ENCODE peak calls at places on chromosomes 6 and 20, in ten cellular contexts. W is mesothelial cell of epicardium, V is ovary, R is A549, K is hepatocyte, J is endodermal cell, A is endothelial cell, G is choroid plexus epithelial cell, T is fibroblast of lung, Y is colonic mucosa. Z is an unnamed sample.

GRCh38 chr6:3355011-3355357 is 96.2 kb downstream of the PSMG4 start:
- DNase-seq in K (no peak), G (no peak), V (no peak), W (no peak), T (no peak), J (no peak), A (no peak), Y (no peak), R (no peak), Z (no peak)

GRCh38 chr6:35725721-35726438 is 11.0 kb upstream of the ARMC12 start:
- DNase-seq in J (peak; percentile 51), G (peak; percentile 93), T (no peak), W (no peak), Y (peak; percentile 92), K (peak; percentile 54), R (peak; percentile 36), A (no peak), V (peak; percentile 73), Z (peak; percentile 80)

GRCh38 chr6:43770417-43771209 is 602 bp downstream of the VEGFA start:
- DNase-seq in V (peak; percentile 73), K (peak; percentile 74), J (peak; percentile 84), G (peak; percentile 60), R (peak; percentile 67), W (no peak), Y (peak; percentile 67), T (peak; percentile 61), A (peak; percentile 61), Z (peak; percentile 75)

GRCh38 chr6:35776364-35777215 is at the start of gene CLPSL2:
- DNase-seq in K (peak; percentile 47), Y (no peak), G (no peak), V (no peak), W (no peak), J (peak; percentile 87), R (no peak), A (no peak), T (no peak), Z (no peak)

GRCh38 chr6:34358389-34358906 is 34.0 kb downstream of the NUDT3 start:
- DNase-seq in G (peak; percentile 90), K (peak; percentile 46), A (no peak), W (no peak), R (no peak), T (peak; percentile 60), Y (no peak), J (no peak), V (peak; percentile 68), Z (peak; percentile 80)

GRCh38 chr20:61590236-61590635 is 338.2 kb downstream of the CDH4 start:
- DNase-seq in W (no peak), Y (no peak), R (no peak), T (no peak), A (no peak), J (no peak), K (no peak), V (no peak), G (no peak), Z (no peak)

GRCh38 chr6:33320315-33321181 is 3.0 kb upstream of the ZBTB22 start:
- DNase-seq in W (no peak), J (no peak), Y (peak; percentile 44), T (peak; percentile 93), R (no peak), V (peak; percentile 64), A (no peak), K (peak; percentile 44), G (peak; percentile 84), Z (peak; percentile 96)

GRCh38 chr6:109939654-109940053 is 38.5 kb upstream of the GPR6 start:
- DNase-seq in V (no peak), R (no peak), Y (no peak), T (peak; percentile 15), J (no peak), G (no peak), W (no peak), K (no peak), A (no peak), Z (peak; percentile 24)

GRCh38 chr20:38460040-38460623 is 12.5 kb upstream of the RALGAPB start:
- DNase-seq in R (peak; percentile 88), V (no peak), G (peak; percentile 97), Y (peak; percentile 70), W (no peak), A (no peak), J (no peak), K (peak; percentile 86), T (peak; percentile 86), Z (peak; percentile 88)

GRCh38 chr20:61861858-61862257 is 203.8 kb downstream of the TAF4 start:
- DNase-seq in Y (no peak), T (no peak), K (no peak), J (no peak), A (no peak), V (no peak), G (no peak), W (no peak), R (no peak), Z (no peak)

GRCh38 chr6:135158397-135158796 is 22.7 kb upstream of the MYB start:
- DNase-seq in K (no peak), G (no peak), Y (no peak), R (no peak), T (no peak), A (no peak), V (no peak), J (no peak), W (no peak), Z (no peak)

GRCh38 chr20:34710861-34711574 is 6.9 kb downstream of the TP53INP2 start:
- DNase-seq in V (no peak), G (no peak), K (no peak), W (no peak), J (no peak), Y (no peak), R (no peak), A (no peak), T (no peak), Z (no peak)
- TF ChIP-seq CTCF in V (no peak), G (no peak), K (no peak), W (no peak), J (no peak), Y (no peak), R (no peak), A (no peak), T (no peak), Z (no peak)

GRCh38 chr6:83597511-83597910 is 85.2 kb downstream of the PRSS35 start:
- DNase-seq in A (no peak), Y (no peak), T (no peak), R (no peak), W (no peak), G (no peak), J (no peak), K (no peak), V (no peak), Z (no peak)

GRCh38 chr6:83594936-83595335 is 82.6 kb downstream of the PRSS35 start:
- DNase-seq in W (no peak), A (no peak), Y (no peak), J (no peak), G (no peak), T (peak; percentile 3), K (no peak), V (no peak), R (no peak), Z (no peak)

GRCh38 chr6:83590413-83590812 is 78.1 kb downstream of the PRSS35 start:
- DNase-seq in J (no peak), Y (no peak), R (no peak), W (no peak), G (peak; percentile 77), A (no peak), V (no peak), K (no peak), T (no peak), Z (peak; percentile 56)

GRCh38 chr6:83593395-83593785 is 81.1 kb downstream of the PRSS35 start:
- DNase-seq in V (no peak), W (no peak), K (no peak), A (no peak), G (no peak), Y (no peak), R (no peak), T (no peak), J (no peak), Z (no peak)

DNA sequence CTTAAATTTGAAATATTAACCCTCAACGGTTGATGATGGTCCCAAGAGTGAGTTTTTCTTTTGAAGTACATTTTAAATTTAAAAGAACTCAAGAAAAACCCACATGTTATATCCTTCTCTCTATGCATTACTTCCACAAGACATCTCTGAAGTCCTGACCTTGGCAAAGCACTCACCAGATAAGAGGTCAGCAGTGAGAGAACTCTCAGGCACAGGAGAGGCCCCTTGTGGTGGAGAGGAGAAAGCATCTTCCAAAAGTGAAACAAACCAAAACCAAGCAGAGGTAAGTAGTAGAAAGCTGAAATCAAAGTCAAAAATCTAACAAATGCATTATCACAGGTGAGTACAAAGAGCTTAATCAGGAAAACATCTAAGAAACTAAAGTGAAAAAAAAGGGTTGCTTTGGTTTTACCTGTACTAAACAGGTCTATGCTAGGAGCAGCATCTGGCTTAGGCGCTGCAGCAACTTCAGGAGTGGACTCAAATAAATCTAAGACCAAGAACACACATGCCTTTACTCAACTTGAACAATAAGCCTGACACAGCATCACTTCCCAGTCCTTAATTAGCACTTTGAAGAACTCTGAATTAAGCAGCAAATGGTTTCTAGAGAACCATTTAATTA is 80.5 kb downstream of the PRSS35 start:
- DNase-seq in V (no peak), R (peak; percentile 52), K (peak; percentile 47), G (peak; percentile 42), J (peak; percentile 69), A (peak; percentile 14), T (peak; percentile 3), W (no peak), Y (no peak), Z (peak; percentile 28)
- TF ChIP-seq CTCF in V (no peak), R (peak; percentile 41), K (peak; percentile 43), G (peak; percentile 79), J (peak; percentile 81), A (peak; percentile 42), T (peak; percentile 60), W (no peak), Y (peak; percentile 15), Z (peak; percentile 73)

DNA sequence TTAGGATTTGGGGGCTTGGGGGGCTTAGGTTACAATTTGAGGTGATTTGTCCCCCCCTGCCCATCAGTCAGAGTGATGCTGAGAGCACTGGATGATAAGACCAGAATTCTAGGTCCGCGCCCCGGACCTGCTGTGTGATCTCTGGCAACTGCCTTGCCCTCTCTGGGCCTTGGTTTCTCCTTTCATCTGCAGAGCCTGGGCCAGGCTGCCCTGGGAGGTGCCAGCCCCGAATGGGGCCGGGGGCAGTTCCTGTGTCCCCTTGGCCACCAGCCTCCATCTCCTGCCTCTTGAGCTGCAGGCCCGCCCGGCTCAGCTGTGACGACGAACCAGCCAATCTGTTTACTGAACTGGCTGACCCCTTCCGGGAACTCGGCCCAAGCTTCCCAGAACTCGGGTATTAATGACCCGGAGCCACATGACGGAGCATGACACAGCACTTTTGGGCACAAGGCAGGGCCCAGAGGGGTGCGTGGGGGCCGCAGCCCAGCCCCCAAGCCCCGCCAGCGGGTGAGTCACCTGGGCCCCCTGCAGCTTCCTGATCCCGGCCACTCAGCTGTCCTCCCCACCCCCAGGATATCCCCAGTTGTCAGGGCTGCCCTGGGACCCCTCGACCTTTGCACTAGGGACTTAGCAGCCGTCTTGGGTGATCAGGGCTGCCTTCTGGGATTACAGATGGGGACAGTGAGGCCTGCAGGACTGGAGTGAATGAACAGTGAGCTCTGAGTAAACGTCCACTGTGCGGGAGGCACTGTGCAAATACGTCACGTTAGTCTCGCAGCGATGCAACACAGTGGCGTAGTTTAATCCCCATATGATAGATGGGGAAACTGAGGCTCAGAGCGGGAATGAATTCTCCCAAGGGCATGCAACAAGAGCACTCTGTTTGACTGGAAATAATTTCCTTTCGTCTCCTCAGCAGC is 102.0 kb downstream of the CEBPB start:
- DNase-seq in R (peak; percentile 97), W (no peak), V (peak; percentile 99), J (peak; percentile 86), K (peak; percentile 85), A (no peak), G (peak; percentile 97), Y (peak; percentile 87), T (peak; percentile 97), Z (peak; percentile 99)
- TF ChIP-seq CTCF in R (no peak), W (no peak), V (no peak), J (no peak), K (no peak), A (no peak), G (no peak), Y (no peak), T (no peak), Z (no peak)

GRCh38 chr6:22906091-22906549 is 336.8 kb downstream of the HDGFL1 start:
- DNase-seq in T (peak; percentile 51), G (peak; percentile 65), Y (no peak), R (peak; percentile 28), W (no peak), J (peak; percentile 48), A (no peak), V (no peak), K (peak; percentile 44), Z (peak; percentile 54)
- TF ChIP-seq CTCF in T (peak; percentile 29), G (peak; percentile 61), Y (no peak), R (no peak), W (no peak), J (peak; percentile 61), A (peak; percentile 14), V (no peak), K (peak; percentile 43), Z (peak; percentile 52)